ENCODE peak calls at places on chromosome 21, in four cellular contexts. One of them, this sample, is unnamed.

GRCh38 chr21:35981514-35982070 is 78.7 kb downstream of the SETD4 start:
- DNase-seq in foreskin fibroblast: no peak
- DNase-seq in Peyer's patch: no peak
- DNase-seq in left lung: no peak
- DNase-seq in this sample: no peak

GRCh38 chr21:25501996-25502665 is 105.2 kb downstream of the MRPL39 start:
- DNase-seq in foreskin fibroblast: no peak
- DNase-seq in Peyer's patch: no peak
- DNase-seq in left lung: no peak
- DNase-seq in this sample: no peak

GRCh38 chr21:37059181-37059580 is 13.7 kb downstream of the PIGP start:
- DNase-seq in foreskin fibroblast: no peak
- DNase-seq in Peyer's patch: no peak
- DNase-seq in left lung: no peak
- DNase-seq in this sample: no peak

GRCh38 chr21:21163904-21164303 is 165.7 kb downstream of the NCAM2 start:
- DNase-seq in foreskin fibroblast: peak
- DNase-seq in Peyer's patch: peak
- DNase-seq in left lung: no peak
- DNase-seq in this sample: peak

GRCh38 chr21:18041012-18041411 is 203.6 kb upstream of the CHODL start:
- DNase-seq in foreskin fibroblast: no peak
- DNase-seq in Peyer's patch: no peak
- DNase-seq in left lung: no peak
- DNase-seq in this sample: no peak

GRCh38 chr21:36848875-36849274 is 117.6 kb downstream of the HLCS start:
- DNase-seq in foreskin fibroblast: no peak
- DNase-seq in Peyer's patch: no peak
- DNase-seq in left lung: no peak
- DNase-seq in this sample: no peak

GRCh38 chr21:22575165-22575584 is 1577.0 kb downstream of the NCAM2 start:
- DNase-seq in foreskin fibroblast: no peak
- DNase-seq in Peyer's patch: no peak
- DNase-seq in left lung: no peak
- DNase-seq in this sample: no peak

GRCh38 chr21:45517249-45518065 is 24.8 kb downstream of the SLC19A1 start:
- DNase-seq in foreskin fibroblast: peak
- DNase-seq in Peyer's patch: peak
- DNase-seq in left lung: peak
- DNase-seq in this sample: no peak

GRCh38 chr21:36923270-36923669 is 43.2 kb downstream of the HLCS start:
- DNase-seq in foreskin fibroblast: no peak
- DNase-seq in Peyer's patch: no peak
- DNase-seq in left lung: no peak
- DNase-seq in this sample: no peak

GRCh38 chr21:17780539-17780938 is 38.6 kb downstream of the C21orf91 start:
- DNase-seq in foreskin fibroblast: no peak
- DNase-seq in Peyer's patch: peak
- DNase-seq in left lung: no peak
- DNase-seq in this sample: no peak

GRCh38 chr21:46153259-46154154 is 1.9 kb downstream of the FTCD start:
- DNase-seq in foreskin fibroblast: peak
- DNase-seq in Peyer's patch: peak
- DNase-seq in left lung: peak
- DNase-seq in this sample: no peak

GRCh38 chr21:45853703-45854342 is 127.7 kb upstream of the COL6A1 start:
- DNase-seq in foreskin fibroblast: no peak
- DNase-seq in Peyer's patch: peak
- DNase-seq in left lung: no peak
- DNase-seq in this sample: no peak

GRCh38 chr21:25385912-25386474 is 221.3 kb downstream of the MRPL39 start:
- DNase-seq in foreskin fibroblast: peak
- DNase-seq in Peyer's patch: no peak
- DNase-seq in left lung: no peak
- DNase-seq in this sample: peak

GRCh38 chr21:38766987-38767722 is 38.6 kb upstream of the ETS2 start:
- DNase-seq in foreskin fibroblast: no peak
- DNase-seq in Peyer's patch: peak
- DNase-seq in left lung: no peak
- DNase-seq in this sample: no peak

GRCh38 chr21:38081663-38082062 is 165.4 kb upstream of the KCNJ6 start:
- DNase-seq in foreskin fibroblast: no peak
- DNase-seq in Peyer's patch: no peak
- DNase-seq in left lung: no peak
- DNase-seq in this sample: no peak

GRCh38 chr21:44520326-44521300 is 19.4 kb downstream of the KRTAP10-1 start:
- DNase-seq in foreskin fibroblast: no peak
- DNase-seq in Peyer's patch: peak
- DNase-seq in left lung: no peak
- DNase-seq in this sample: no peak

GRCh38 chr21:46092811-46093667 is 4.9 kb upstream of the COL6A2 start:
- DNase-seq in foreskin fibroblast: no peak
- DNase-seq in Peyer's patch: no peak
- DNase-seq in left lung: peak
- DNase-seq in this sample: no peak

GRCh38 chr21:41465176-41465781 is 39.2 kb downstream of the MX1 start:
- DNase-seq in foreskin fibroblast: no peak
- DNase-seq in Peyer's patch: peak
- DNase-seq in left lung: no peak
- DNase-seq in this sample: no peak

GRCh38 chr21:14487490-14488432 is 58.4 kb downstream of the SAMSN1 start:
- DNase-seq in foreskin fibroblast: no peak
- DNase-seq in Peyer's patch: no peak
- DNase-seq in left lung: no peak
- DNase-seq in this sample: no peak

GRCh38 chr21:37746849-37747248 is 169.4 kb downstream of the KCNJ6 start:
- DNase-seq in foreskin fibroblast: no peak
- DNase-seq in Peyer's patch: no peak
- DNase-seq in left lung: no peak
- DNase-seq in this sample: no peak

GRCh38 chr21:44540741-44541288 is 820 bp upstream of the KRTAP10-1 start:
- DNase-seq in foreskin fibroblast: no peak
- DNase-seq in Peyer's patch: no peak
- DNase-seq in left lung: no peak
- DNase-seq in this sample: no peak

GRCh38 chr21:21682172-21682571 is 684.0 kb downstream of the NCAM2 start:
- DNase-seq in foreskin fibroblast: peak
- DNase-seq in Peyer's patch: no peak
- DNase-seq in left lung: no peak
- DNase-seq in this sample: peak

GRCh38 chr21:24045775-24046215 is 1561.5 kb downstream of the MRPL39 start:
- DNase-seq in foreskin fibroblast: no peak
- DNase-seq in Peyer's patch: peak
- DNase-seq in left lung: no peak
- DNase-seq in this sample: peak

GRCh38 chr21:31714741-31715365 is 17.1 kb downstream of the SCAF4 start:
- DNase-seq in foreskin fibroblast: no peak
- DNase-seq in Peyer's patch: no peak
- DNase-seq in left lung: no peak
- DNase-seq in this sample: no peak

GRCh38 chr21:36692844-36693143 is 6.1 kb upstream of the SIM2 start:
- DNase-seq in foreskin fibroblast: no peak
- DNase-seq in Peyer's patch: no peak
- DNase-seq in left lung: peak
- DNase-seq in this sample: no peak

GRCh38 chr21:31991356-31992331 is 118.8 kb downstream of the HUNK start:
- DNase-seq in foreskin fibroblast: no peak
- DNase-seq in Peyer's patch: no peak
- DNase-seq in left lung: no peak
- DNase-seq in this sample: no peak

GRCh38 chr21:31557421-31557955 is 102.0 kb upstream of the SOD1 start:
- DNase-seq in foreskin fibroblast: no peak
- DNase-seq in Peyer's patch: no peak
- DNase-seq in left lung: no peak
- DNase-seq in this sample: no peak

GRCh38 chr21:16588433-16588860 is 858.7 kb downstream of the USP25 start:
- DNase-seq in foreskin fibroblast: peak
- DNase-seq in Peyer's patch: peak
- DNase-seq in left lung: peak
- DNase-seq in this sample: peak

GRCh38 chr21:31750843-31751242 is 18.9 kb upstream of the SCAF4 start:
- DNase-seq in foreskin fibroblast: peak
- DNase-seq in Peyer's patch: no peak
- DNase-seq in left lung: no peak
- DNase-seq in this sample: no peak

GRCh38 chr21:32212116-32212515 is 66.7 kb downstream of the MIS18A start:
- DNase-seq in foreskin fibroblast: no peak
- DNase-seq in Peyer's patch: no peak
- DNase-seq in left lung: no peak
- DNase-seq in this sample: no peak

GRCh38 chr21:41817877-41818855 is 51.3 kb upstream of the RIPK4 start:
- DNase-seq in foreskin fibroblast: no peak
- DNase-seq in Peyer's patch: peak
- DNase-seq in left lung: no peak
- DNase-seq in this sample: no peak

GRCh38 chr21:45041351-45041805 is 33.0 kb upstream of the ADARB1 start:
- DNase-seq in foreskin fibroblast: peak
- DNase-seq in Peyer's patch: peak
- DNase-seq in left lung: peak
- DNase-seq in this sample: no peak

GRCh38 chr21:29196664-29197052 is 66.2 kb downstream of the MAP3K7CL start:
- DNase-seq in foreskin fibroblast: no peak
- DNase-seq in Peyer's patch: no peak
- DNase-seq in left lung: no peak
- DNase-seq in this sample: no peak
- H3K4me3 ChIP-seq in foreskin fibroblast: peak
- H3K4me3 ChIP-seq in Peyer's patch: no peak
- H3K4me3 ChIP-seq in left lung: no peak
- H3K4me3 ChIP-seq in this sample: no peak

DNA sequence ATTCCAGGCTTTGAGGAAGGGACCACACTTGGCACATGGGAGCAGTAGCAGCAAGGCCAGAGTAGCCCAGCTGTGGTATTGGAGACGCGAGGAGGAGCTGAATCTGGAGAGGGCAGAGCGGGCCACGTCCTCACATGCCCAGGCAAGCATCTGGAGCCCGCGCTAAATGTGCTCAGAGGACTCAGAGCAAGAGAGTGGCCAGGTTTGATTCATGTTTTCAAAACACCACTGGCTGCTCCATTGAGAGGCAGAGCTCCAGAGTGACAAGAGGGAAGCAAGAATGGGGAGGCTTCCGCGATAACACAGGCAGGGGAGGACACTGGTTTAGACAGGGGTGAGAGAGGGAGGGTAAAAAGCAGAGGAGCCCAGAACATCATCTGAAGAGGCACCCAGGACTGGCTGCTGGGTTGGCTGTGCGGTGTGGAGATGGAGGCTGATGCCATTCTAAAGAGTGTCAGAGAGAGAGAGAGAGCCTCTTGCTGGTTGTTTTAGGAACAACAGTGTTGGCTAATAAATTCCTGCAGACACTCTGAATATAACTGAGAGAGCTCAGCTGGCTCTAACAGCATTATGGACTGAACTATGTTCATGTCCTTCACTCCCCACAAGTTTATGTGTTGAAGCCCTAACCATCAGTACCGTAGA is 32.3 kb downstream of the RCAN1 start:
- DNase-seq in foreskin fibroblast: peak
- DNase-seq in Peyer's patch: no peak
- DNase-seq in left lung: no peak
- DNase-seq in this sample: no peak
- TF ChIP-seq CTCF in foreskin fibroblast: peak
- TF ChIP-seq CTCF in Peyer's patch: peak
- TF ChIP-seq CTCF in left lung: peak
- TF ChIP-seq CTCF in this sample: peak

GRCh38 chr21:29297483-29298347 is 1.0 kb upstream of the BACH1 start:
- DNase-seq in foreskin fibroblast: no peak
- DNase-seq in Peyer's patch: no peak
- DNase-seq in left lung: peak
- DNase-seq in this sample: no peak
- H3K4me3 ChIP-seq in foreskin fibroblast: peak
- H3K4me3 ChIP-seq in Peyer's patch: peak
- H3K4me3 ChIP-seq in left lung: peak
- H3K4me3 ChIP-seq in this sample: peak

GRCh38 chr21:42892931-42893660 is at the start of gene NDUFV3:
- DNase-seq in foreskin fibroblast: peak
- DNase-seq in Peyer's patch: peak
- DNase-seq in left lung: peak
- DNase-seq in this sample: peak
- TF ChIP-seq CTCF in foreskin fibroblast: no peak
- TF ChIP-seq CTCF in Peyer's patch: no peak
- TF ChIP-seq CTCF in left lung: no peak
- TF ChIP-seq CTCF in this sample: no peak